ENCODE peak calls at places on chromosome 9, in eight cellular contexts. C is epithelial cell of proximal tubule, O is right atrium auricular region, Z is B cell, I is upper lobe of right lung, X is neural crest cell, L is tibial artery, Q is AG09309. M is an unnamed sample.

GRCh38 chr9:137319976-137320551 is 18.0 kb upstream of the NRARP start:
- DNase-seq in C (no peak), O (no peak), Z (peak), I (no peak), X (no peak), L (no peak), Q (no peak), M (peak)

GRCh38 chr9:95283678-95284077 is 33.8 kb downstream of the FANCC start:
- DNase-seq in C (no peak), O (no peak), Z (no peak), I (no peak), X (no peak), L (no peak), Q (no peak), M (no peak)

GRCh38 chr9:68546596-68547390 is 6.1 kb upstream of the TMEM252 start:
- DNase-seq in C (peak), O (no peak), Z (peak), I (no peak), X (no peak), L (peak), Q (no peak), M (no peak)

GRCh38 chr9:124139001-124139400 is 118.7 kb upstream of the NEK6 start:
- DNase-seq in C (no peak), O (no peak), Z (no peak), I (no peak), X (no peak), L (no peak), Q (peak), M (no peak)

GRCh38 chr9:2291980-2292704 is 277.0 kb downstream of the SMARCA2 start:
- DNase-seq in C (peak), O (no peak), Z (no peak), I (no peak), X (no peak), L (no peak), Q (no peak), M (no peak)

GRCh38 chr9:112764837-112765236 is 14.3 kb downstream of the SNX30 start:
- DNase-seq in C (no peak), O (no peak), Z (no peak), I (no peak), X (no peak), L (no peak), Q (no peak), M (no peak)

GRCh38 chr9:136191549-136192286 is 13.2 kb downstream of the LHX3 start:
- DNase-seq in C (no peak), O (no peak), Z (no peak), I (no peak), X (no peak), L (no peak), Q (no peak), M (no peak)

GRCh38 chr9:99013550-99013949 is 69.8 kb downstream of the COL15A1 start:
- DNase-seq in C (no peak), O (no peak), Z (no peak), I (no peak), X (no peak), L (no peak), Q (no peak), M (no peak)

GRCh38 chr9:78032599-78033457 is 1.2 kb upstream of the GNAQ start:
- DNase-seq in C (no peak), O (no peak), Z (peak), I (no peak), X (no peak), L (no peak), Q (no peak), M (no peak)

GRCh38 chr9:14014744-14015143 is 299.2 kb downstream of the NFIB start:
- DNase-seq in C (no peak), O (no peak), Z (no peak), I (no peak), X (no peak), L (no peak), Q (no peak), M (no peak)

GRCh38 chr9:94656190-94656589 is 16.9 kb upstream of the FBP1 start:
- DNase-seq in C (no peak), O (no peak), Z (peak), I (no peak), X (no peak), L (no peak), Q (no peak), M (no peak)

GRCh38 chr9:20315672-20316071 is 306.6 kb downstream of the MLLT3 start:
- DNase-seq in C (no peak), O (no peak), Z (no peak), I (no peak), X (no peak), L (no peak), Q (peak), M (no peak)

GRCh38 chr9:119802621-119803020 is 433.4 kb upstream of the BRINP1 start:
- DNase-seq in C (no peak), O (peak), Z (no peak), I (no peak), X (no peak), L (peak), Q (peak), M (no peak)

GRCh38 chr9:36995927-36996471 is 38.1 kb downstream of the PAX5 start:
- DNase-seq in C (no peak), O (no peak), Z (peak), I (peak), X (peak), L (no peak), Q (no peak), M (no peak)

GRCh38 chr9:93326056-93326455 is 125.4 kb upstream of the FAM120A start:
- DNase-seq in C (no peak), O (no peak), Z (no peak), I (no peak), X (no peak), L (no peak), Q (no peak), M (no peak)

GRCh38 chr9:136438548-136438908 is 1.1 kb downstream of the INPP5E start:
- DNase-seq in C (no peak), O (no peak), Z (no peak), I (no peak), X (peak), L (no peak), Q (no peak), M (no peak)

GRCh38 chr9:100774326-100774725 is 196.4 kb downstream of the CAVIN4 start:
- DNase-seq in C (no peak), O (no peak), Z (no peak), I (no peak), X (no peak), L (no peak), Q (no peak), M (no peak)

GRCh38 chr9:114754574-114754973 is 51.3 kb downstream of the TNFSF15 start:
- DNase-seq in C (no peak), O (no peak), Z (peak), I (no peak), X (no peak), L (no peak), Q (no peak), M (no peak)

GRCh38 chr9:137139468-137140150 is 655 bp downstream of the GRIN1 start:
- DNase-seq in C (no peak), O (no peak), Z (no peak), I (peak), X (no peak), L (no peak), Q (no peak), M (no peak)

GRCh38 chr9:120383999-120384924 is 195.7 kb downstream of the CDK5RAP2 start:
- DNase-seq in C (no peak), O (no peak), Z (no peak), I (no peak), X (no peak), L (no peak), Q (no peak), M (no peak)

GRCh38 chr9:34654317-34655083 is 2.5 kb downstream of the IL11RA start:
- DNase-seq in C (no peak), O (peak), Z (no peak), I (no peak), X (no peak), L (peak), Q (peak), M (no peak)

GRCh38 chr9:979983-980382 is 3.5 kb downstream of the DMRT3 start:
- DNase-seq in C (no peak), O (no peak), Z (no peak), I (no peak), X (no peak), L (no peak), Q (no peak), M (no peak)

GRCh38 chr9:125325821-125326220 is 64.2 kb downstream of the GAPVD1 start:
- DNase-seq in C (no peak), O (no peak), Z (no peak), I (no peak), X (no peak), L (no peak), Q (no peak), M (no peak)

GRCh38 chr9:127950513-127951210 is 13.0 kb upstream of the DPM2 start:
- DNase-seq in C (no peak), O (no peak), Z (no peak), I (no peak), X (peak), L (no peak), Q (no peak), M (no peak)

GRCh38 chr9:129080312-129080607 is 651 bp upstream of the DOLPP1 start:
- DNase-seq in C (no peak), O (no peak), Z (no peak), I (no peak), X (no peak), L (no peak), Q (no peak), M (no peak)

GRCh38 chr9:121902483-121903135 is 190.5 kb downstream of the TTLL11 start:
- DNase-seq in C (no peak), O (no peak), Z (no peak), I (no peak), X (no peak), L (no peak), Q (peak), M (no peak)

GRCh38 chr9:35285731-35286130 is 123.9 kb downstream of the UNC13B start:
- DNase-seq in C (no peak), O (no peak), Z (no peak), I (no peak), X (no peak), L (no peak), Q (no peak), M (no peak)

GRCh38 chr9:72894342-72894741 is 58.5 kb downstream of the ALDH1A1 start:
- DNase-seq in C (peak), O (no peak), Z (no peak), I (no peak), X (no peak), L (no peak), Q (peak), M (no peak)

GRCh38 chr9:38392235-38393127 is at the start of gene ALDH1B1:
- DNase-seq in C (no peak), O (peak), Z (peak), I (peak), X (peak), L (peak), Q (peak), M (peak)

GRCh38 chr9:14348241-14349140 is 34.5 kb upstream of the NFIB start:
- DNase-seq in C (no peak), O (no peak), Z (no peak), I (no peak), X (peak), L (no peak), Q (no peak), M (no peak)

GRCh38 chr9:101462558-101462957 is 27.0 kb upstream of the ALDOB start:
- DNase-seq in C (no peak), O (no peak), Z (no peak), I (no peak), X (no peak), L (no peak), Q (no peak), M (no peak)

GRCh38 chr9:131640438-131641181 is 95.3 kb downstream of the PRRT1B start:
- DNase-seq in C (no peak), O (no peak), Z (no peak), I (no peak), X (no peak), L (peak), Q (no peak), M (no peak)

GRCh38 chr9:131642496-131643083 is 97.3 kb downstream of the PRRT1B start:
- DNase-seq in C (no peak), O (no peak), Z (no peak), I (no peak), X (no peak), L (no peak), Q (no peak), M (no peak)

GRCh38 chr9:131639771-131640437 is 94.6 kb downstream of the PRRT1B start:
- DNase-seq in C (no peak), O (no peak), Z (no peak), I (no peak), X (no peak), L (no peak), Q (no peak), M (no peak)

GRCh38 chr9:131645078-131645776 is 94.6 kb downstream of the RAPGEF1 start:
- DNase-seq in C (no peak), O (no peak), Z (no peak), I (no peak), X (no peak), L (peak), Q (no peak), M (no peak)

GRCh38 chr9:131641618-131642495 is 96.5 kb downstream of the PRRT1B start:
- DNase-seq in C (no peak), O (no peak), Z (no peak), I (no peak), X (no peak), L (peak), Q (peak), M (no peak)
- TF ChIP-seq CTCF in C (no peak), O (no peak), Z (no peak), I (peak), X (no peak), L (peak), Q (peak), M (no peak)

GRCh38 chr9:91424403-91425176 is 958 bp upstream of the NFIL3 start:
- DNase-seq in C (no peak), O (peak), Z (peak), I (peak), X (peak), L (peak), Q (peak), M (peak)
- TF ChIP-seq CTCF in C (peak), O (no peak), Z (no peak), I (peak), X (no peak), L (no peak), Q (peak), M (no peak)

DNA sequence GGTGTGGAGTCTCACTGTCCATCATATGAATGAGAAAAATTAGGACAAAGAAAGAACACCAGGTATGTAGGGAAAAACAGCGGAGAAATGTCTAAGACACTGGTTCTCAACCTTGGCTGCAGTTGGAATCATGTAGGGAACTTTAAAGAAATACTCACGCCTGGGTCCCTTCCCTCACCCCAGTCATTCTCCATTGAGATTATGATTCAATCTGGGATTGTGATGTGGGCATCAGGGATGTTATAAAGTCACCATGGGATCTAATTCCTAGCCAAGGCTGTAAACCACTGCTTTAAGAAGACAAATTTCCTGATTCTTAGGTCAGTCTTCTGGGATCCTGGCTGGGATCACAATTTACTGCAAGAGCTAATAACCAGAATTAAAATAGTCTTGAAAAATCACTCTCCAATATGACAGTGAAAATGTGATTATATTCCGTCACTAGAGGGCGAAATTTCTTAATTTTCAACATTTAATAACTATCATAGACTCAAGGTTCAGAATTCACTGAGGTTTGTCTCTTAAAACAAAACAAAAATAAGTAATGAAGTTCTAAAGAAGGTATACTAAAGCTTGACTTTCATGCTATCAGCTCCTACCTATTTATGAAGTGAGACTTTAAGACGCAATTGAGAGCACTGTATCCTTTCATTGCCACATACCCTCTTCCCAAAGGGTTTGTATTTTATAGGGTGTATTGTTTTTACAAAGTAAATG is 60.5 kb downstream of the GLDC start:
- DNase-seq in C (no peak), O (no peak), Z (peak), I (no peak), X (no peak), L (no peak), Q (peak), M (no peak)
- TF ChIP-seq CTCF in C (no peak), O (peak), Z (peak), I (peak), X (peak), L (peak), Q (peak), M (peak)

DNA sequence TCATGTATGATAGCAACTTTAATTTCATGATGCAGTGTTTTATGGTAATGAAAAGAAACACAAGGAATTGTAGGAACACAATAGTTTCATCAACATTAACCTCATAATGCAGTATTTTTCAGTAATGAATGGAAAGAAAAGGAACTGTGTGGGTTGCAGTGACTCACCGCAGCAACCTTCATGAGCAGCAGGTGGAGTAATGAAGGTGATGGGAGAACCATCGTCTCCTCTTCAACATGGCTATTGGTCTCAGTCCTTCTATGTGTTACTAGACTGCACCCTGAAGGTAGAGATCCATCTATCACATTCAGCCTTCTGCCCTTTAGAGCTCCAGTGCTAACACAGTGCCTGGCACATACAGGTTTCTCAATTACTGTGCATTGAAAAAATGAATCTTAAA is 58.0 kb downstream of the TMEM215 start:
- DNase-seq in C (no peak), O (no peak), Z (no peak), I (no peak), X (no peak), L (no peak), Q (no peak), M (no peak)
- TF ChIP-seq CTCF in C (no peak), O (no peak), Z (no peak), I (no peak), X (no peak), L (no peak), Q (no peak), M (no peak)

M was measured in type B pancreatic cell.